ENCODE peak calls at places on chromosomes 7 and 10, in six cellular contexts. V is A549, Y is mammary epithelial cell, K is HCT116, Q is fibroblast of lung, J is neural progenitor cell. R is an unnamed sample.

GRCh38 chr7:69430502-69431145 is 167.7 kb upstream of the AUTS2 start:
- DNase-seq in K (no peak), Q (no peak), V (no peak), Y (no peak), J (peak; percentile 3), R (no peak)

GRCh38 chr7:760006-760405 is 32.9 kb upstream of the PRKAR1B start:
- DNase-seq in Y (no peak), V (no peak), Q (no peak), J (no peak), K (no peak), R (no peak)

GRCh38 chr10:3090914-3091313 is 23.6 kb downstream of the PFKP start:
- DNase-seq in J (peak; percentile 48), Y (peak; percentile 78), V (peak; percentile 91), K (peak; percentile 73), Q (peak; percentile 48), R (no peak)

GRCh38 chr7:87483131-87483530 is 7.7 kb upstream of the ABCB4 start:
- DNase-seq in Q (no peak), V (no peak), K (no peak), J (no peak), Y (no peak), R (no peak)

GRCh38 chr7:140035400-140036223 is 27.1 kb downstream of the PARP12 start:
- DNase-seq in J (no peak), K (no peak), Y (peak; percentile 70), V (peak; percentile 9), Q (peak; percentile 42), R (no peak)

GRCh38 chr10:103574116-103575061 is 80.9 kb downstream of the NEURL1 start:
- DNase-seq in K (no peak), Y (no peak), J (no peak), V (no peak), Q (no peak), R (no peak)

GRCh38 chr7:1666779-1667565 is 3.1 kb upstream of the ELFN1 start:
- DNase-seq in K (no peak), V (peak; percentile 32), J (peak; percentile 52), Q (no peak), Y (no peak), R (no peak)

GRCh38 chr10:114526497-114527238 is 122.4 kb upstream of the AFAP1L2 start:
- DNase-seq in J (peak; percentile 92), V (peak; percentile 91), Q (peak; percentile 55), K (peak; percentile 95), Y (peak; percentile 91), R (no peak)

GRCh38 chr10:13589316-13589715 is 2.6 kb downstream of the PRPF18 start:
- DNase-seq in J (no peak), Q (no peak), K (no peak), Y (no peak), V (no peak), R (no peak)

GRCh38 chr7:30206466-30206865 is 71.7 kb downstream of the MTURN start:
- DNase-seq in Q (no peak), Y (peak; percentile 87), K (peak; percentile 63), J (peak; percentile 38), V (peak; percentile 37), R (peak; percentile 41)

GRCh38 chr10:58568428-58568935 is 55.8 kb downstream of the BICC1 start:
- DNase-seq in Y (no peak), V (no peak), K (no peak), J (no peak), Q (no peak), R (no peak)

GRCh38 chr10:6514844-6515780 is 65.0 kb downstream of the PRKCQ start:
- DNase-seq in K (no peak), Y (no peak), J (no peak), Q (no peak), V (no peak), R (no peak)

GRCh38 chr7:113008755-113009154 is 77.9 kb downstream of the GPR85 start:
- DNase-seq in Q (no peak), K (no peak), J (no peak), V (no peak), Y (no peak), R (no peak)

GRCh38 chr10:52949899-52950298 is 177.3 kb upstream of the MBL2 start:
- DNase-seq in V (peak; percentile 2), J (peak; percentile 38), Y (no peak), K (no peak), Q (no peak), R (no peak)

GRCh38 chr7:151599401-151600227 is 79.9 kb upstream of the RHEB start:
- DNase-seq in J (no peak), Y (peak; percentile 69), V (peak; percentile 66), Q (peak; percentile 92), K (peak; percentile 68), R (no peak)

GRCh38 chr7:120723465-120724385 is 134.2 kb downstream of the TSPAN12 start:
- DNase-seq in J (no peak), Y (no peak), Q (no peak), K (no peak), V (no peak), R (no peak)

GRCh38 chr7:70545214-70545613 is 586.7 kb upstream of the GALNT17 start:
- DNase-seq in Y (no peak), V (no peak), Q (no peak), K (no peak), J (no peak), R (no peak)

GRCh38 chr10:111934926-111935325 is 248.6 kb downstream of the GPAM start:
- DNase-seq in Y (no peak), K (no peak), Q (no peak), J (no peak), V (no peak), R (no peak)

GRCh38 chr7:122140918-122141317 is 3.1 kb downstream of the AASS start:
- DNase-seq in K (no peak), Q (no peak), J (no peak), V (no peak), Y (no peak), R (no peak)

GRCh38 chr7:66310620-66311019 is 105.5 kb downstream of the TPST1 start:
- DNase-seq in K (no peak), Y (no peak), V (no peak), J (no peak), Q (no peak), R (no peak)

GRCh38 chr7:255038-255435 is 34.9 kb upstream of the FOXL3 start:
- DNase-seq in Y (no peak), K (no peak), J (no peak), Q (no peak), V (no peak), R (no peak)

GRCh38 chr7:108299251-108300014 is 156.8 kb downstream of the NRCAM start:
- DNase-seq in K (no peak), J (no peak), Q (no peak), Y (peak; percentile 70), V (peak; percentile 53), R (no peak)

GRCh38 chr7:135210818-135211178 is 528 bp downstream of the WDR91 start:
- DNase-seq in V (no peak), Y (no peak), J (no peak), K (no peak), Q (peak; percentile 34), R (no peak)

GRCh38 chr10:60350400-60350799 is 39.3 kb downstream of the ANK3 start:
- DNase-seq in V (no peak), Q (peak; percentile 14), Y (no peak), K (no peak), J (no peak), R (no peak)

GRCh38 chr7:103705542-103705941 is 259.5 kb upstream of the SLC26A5 start:
- DNase-seq in Q (no peak), J (no peak), Y (no peak), V (no peak), K (no peak), R (no peak)

GRCh38 chr10:48684792-48685651 is at the start of gene WDFY4:
- DNase-seq in J (no peak), V (no peak), Y (no peak), K (no peak), Q (no peak), R (no peak)

GRCh38 chr7:118006979-118007378 is 133.7 kb upstream of the CTTNBP2 start:
- DNase-seq in V (no peak), K (no peak), J (no peak), Q (no peak), Y (no peak), R (no peak)

GRCh38 chr7:151368136-151368571 is 26.5 kb downstream of the NUB1 start:
- DNase-seq in K (peak; percentile 48), Y (peak; percentile 61), V (peak; percentile 77), J (peak; percentile 88), Q (peak; percentile 72), R (peak; percentile 26)

GRCh38 chr7:13628231-13629001 is 361.1 kb downstream of the ETV1 start:
- DNase-seq in J (no peak), Y (peak; percentile 41), V (no peak), Q (peak; percentile 17), K (no peak), R (no peak)

GRCh38 chr7:17396692-17397091 is 98.2 kb downstream of the AHR start:
- DNase-seq in V (no peak), Q (no peak), K (no peak), J (no peak), Y (no peak), R (no peak)

GRCh38 chr10:88870101-88870500 is 9.9 kb upstream of the STAMBPL1 start:
- DNase-seq in Q (no peak), V (no peak), Y (no peak), K (no peak), J (no peak), R (no peak)

DNA sequence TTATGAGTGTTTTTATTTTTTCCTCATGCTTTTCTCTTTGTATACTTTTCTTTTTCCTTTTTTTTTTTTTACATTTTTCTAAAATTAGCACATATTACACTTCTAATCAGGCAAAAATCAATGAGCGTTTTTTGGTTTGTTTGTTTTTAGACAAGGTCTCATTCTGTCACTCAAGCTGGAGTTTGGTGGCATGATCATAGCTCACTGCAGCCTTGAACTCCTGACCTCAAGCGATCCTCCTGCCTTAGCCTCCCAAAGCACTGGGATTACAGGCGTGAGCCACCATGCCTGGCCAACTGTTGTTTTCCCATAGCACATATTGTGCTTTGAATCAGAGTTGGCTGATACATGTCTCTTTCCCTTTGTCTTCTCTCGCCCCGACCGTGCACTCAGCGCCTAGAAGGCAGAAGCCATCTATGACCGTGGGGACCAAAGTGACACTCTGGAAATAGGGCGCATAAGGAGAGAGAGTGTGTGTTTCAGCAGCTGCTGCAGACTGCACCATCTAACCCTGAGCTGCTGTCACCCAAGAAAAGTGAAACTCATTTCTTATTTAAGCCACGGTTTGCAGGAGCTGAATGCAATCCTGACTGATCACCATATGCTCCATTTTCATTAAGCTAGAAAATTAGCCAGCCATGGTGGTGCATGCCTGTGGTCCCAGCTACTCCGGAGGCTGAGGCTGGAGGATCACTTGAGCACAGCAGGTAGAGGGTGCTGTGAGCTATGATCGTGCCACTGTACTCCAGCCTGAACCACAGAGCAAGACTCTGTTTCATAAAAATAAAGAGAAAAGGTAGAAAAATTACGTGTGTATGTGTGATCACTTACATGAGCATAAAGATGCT is 41.4 kb upstream of the GTF2I start:
- DNase-seq in Y (no peak), K (no peak), V (no peak), Q (no peak), J (no peak), R (no peak)
- H3K4me2 ChIP-seq in Y (no peak overlapping the region), K (no peak overlapping the region), V (no peak overlapping the region), Q (no peak overlapping the region), J (no peak overlapping the region), R (no peak overlapping the region)

GRCh38 chr10:42149722-42150427 is 488.5 kb downstream of the ZNF33B start:
- DNase-seq in J (no peak), Y (no peak), Q (no peak), V (no peak), K (no peak), R (no peak)
- H3K4me2 ChIP-seq in J (no peak overlapping the region), Y (no peak overlapping the region), Q (no peak overlapping the region), V (no peak overlapping the region), K (no peak overlapping the region), R (no peak overlapping the region)

GRCh38 chr7:74018261-74018660 is 9.7 kb upstream of the ELN start:
- DNase-seq in Y (no peak), Q (no peak), V (no peak), J (no peak), K (no peak), R (no peak)
- H3K4me2 ChIP-seq in Y (no peak overlapping the region), Q (no peak overlapping the region), V (no peak overlapping the region), J (no peak overlapping the region), K (no peak overlapping the region), R (no peak overlapping the region)

GRCh38 chr7:43647772-43648643 is 65.1 kb downstream of the STK17A start:
- DNase-seq in Q (peak; percentile 100), Y (peak; percentile 97), V (peak; percentile 83), J (no peak), K (peak; percentile 67), R (peak; percentile 78)
- H3K4me2 ChIP-seq in Q (peak overlapping the region; percentile 89), Y (peak overlapping the region; percentile 79), V (peak overlapping the region; percentile 75), J (peak overlapping the region; percentile 41), K (peak overlapping the region; percentile 71), R (peak overlapping the region; percentile 71)